ENCODE peak calls at places on chromosome 1, in six cellular contexts. J, E, S, D, G and P are unnamed samples.

GRCh38 chr1:158329807-158330206 is 1.5 kb downstream of the CD1B start:
- DNase-seq in J (peak; percentile 0), D (no peak), S (no peak), G (peak; percentile 0), E (peak; percentile 4), P (no peak)

GRCh38 chr1:99659755-99660210 is 13.9 kb downstream of the PALMD start:
- DNase-seq in J (peak; percentile 27), D (peak; percentile 24), G (peak; percentile 54), S (peak; percentile 36), E (peak; percentile 98), P (no peak)

GRCh38 chr1:108896160-108897150 is 19.7 kb downstream of the GPSM2 start:
- DNase-seq in D (no peak), S (no peak), J (no peak), G (no peak), E (no peak), P (no peak)

GRCh38 chr1:109792056-109792831 is 28.5 kb upstream of the EPS8L3 start:
- DNase-seq in D (peak; percentile 77), E (peak; percentile 52), J (peak; percentile 98), S (peak; percentile 62), G (peak; percentile 97), P (peak; percentile 88)

GRCh38 chr1:224198572-224198971 is 15.5 kb downstream of the DEGS1 start:
- DNase-seq in D (no peak), J (no peak), E (peak; percentile 56), G (no peak), S (no peak), P (no peak)

GRCh38 chr1:201552941-201553341 is 14.0 kb downstream of the NAV1 start:
- DNase-seq in E (peak; percentile 24), S (no peak), J (no peak), G (no peak), D (no peak), P (no peak)

GRCh38 chr1:47906009-47906432 is 91.2 kb downstream of the TRABD2B start:
- DNase-seq in S (no peak), D (no peak), E (peak; percentile 75), G (peak; percentile 3), J (peak; percentile 14), P (no peak)

GRCh38 chr1:151012684-151013471 is 4.6 kb downstream of the PRUNE1 start:
- DNase-seq in J (peak; percentile 75), S (no peak), G (peak; percentile 77), E (no peak), D (no peak), P (no peak)

GRCh38 chr1:43930168-43930948 is 3.2 kb upstream of the ARTN start:
- DNase-seq in E (no peak), S (no peak), G (no peak), J (no peak), D (no peak), P (no peak)

GRCh38 chr1:48831579-48831978 is 54.9 kb upstream of the BEND5 start:
- DNase-seq in D (no peak), E (no peak), G (no peak), J (no peak), S (no peak), P (no peak)

GRCh38 chr1:35046730-35047129 is 15.0 kb upstream of the ZMYM6 start:
- DNase-seq in G (no peak), J (no peak), E (peak; percentile 16), S (peak; percentile 54), D (no peak), P (no peak)
- H3K4me3 ChIP-seq in G (no peak overlapping the region), J (no peak overlapping the region), E (no peak overlapping the region), S (no peak overlapping the region), D (no peak overlapping the region), P (no peak overlapping the region)

GRCh38 chr1:170662561-170662971 is 1.4 kb upstream of the PRRX1 start:
- DNase-seq in E (no peak), S (no peak), J (peak; percentile 59), G (peak; percentile 62), D (no peak), P (no peak)

GRCh38 chr1:170663011-170663410 is 920 bp upstream of the PRRX1 start:
- DNase-seq in G (peak; percentile 67), S (no peak), E (no peak), D (no peak), J (peak; percentile 56), P (no peak)

GRCh38 chr1:170660874-170661645 is 2.9 kb upstream of the PRRX1 start:
- DNase-seq in S (no peak), J (peak; percentile 55), D (no peak), E (no peak), G (peak; percentile 39), P (no peak)

GRCh38 chr1:170660281-170660713 is 3.6 kb upstream of the PRRX1 start:
- DNase-seq in E (no peak), J (no peak), D (no peak), G (no peak), S (no peak), P (no peak)

DNA sequence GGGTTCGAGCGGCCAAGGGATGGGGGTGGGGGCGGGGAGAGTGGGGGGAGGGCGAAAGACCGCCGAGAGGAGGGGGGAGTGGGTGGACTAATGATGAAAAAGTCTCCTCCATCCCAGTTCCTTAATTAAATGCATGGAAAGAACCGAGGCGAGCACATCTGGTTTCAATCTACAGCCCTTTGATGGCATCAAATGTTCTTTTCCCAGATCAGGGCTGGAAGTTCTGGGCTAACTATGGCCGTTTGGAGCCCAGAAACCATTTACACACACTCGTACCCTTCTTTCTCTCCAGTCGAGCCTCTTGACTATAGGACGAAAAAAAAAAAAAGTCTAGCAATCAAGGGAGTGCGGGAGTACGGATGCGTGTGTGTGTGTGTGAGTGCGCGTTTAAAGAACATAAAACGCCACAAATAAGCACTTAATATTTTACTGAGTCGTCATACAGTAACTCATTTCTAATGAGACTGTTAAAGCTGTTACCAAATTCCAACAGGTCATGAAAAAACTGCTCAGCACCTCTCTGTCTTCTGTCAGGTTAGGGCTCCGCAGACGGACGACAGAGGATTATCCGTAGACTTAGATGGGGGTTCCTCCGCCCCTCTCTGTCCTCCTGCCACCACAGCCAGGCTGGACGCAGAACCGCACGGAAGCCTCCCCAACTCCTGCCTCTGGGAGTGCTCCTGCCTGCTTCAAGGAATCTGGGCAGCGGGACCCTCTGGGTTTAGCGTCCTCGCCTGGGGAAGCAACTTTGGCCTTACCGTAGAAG is 2.1 kb upstream of the PRRX1 start:
- DNase-seq in D (no peak), S (no peak), J (peak; percentile 64), E (no peak), G (peak; percentile 67), P (no peak)
- H3K4me3 ChIP-seq in D (peak overlapping the region; percentile 95), S (peak overlapping the region; percentile 96), J (peak overlapping the region; percentile 10), E (peak overlapping the region; percentile 46), G (peak overlapping the region; percentile 89), P (peak overlapping the region; percentile 87)

GRCh38 chr1:15703562-15703961 is 19.4 kb downstream of the PLEKHM2 start:
- DNase-seq in S (peak; percentile 59), E (peak; percentile 79), G (peak; percentile 96), D (peak; percentile 66), J (peak; percentile 93), P (peak; percentile 78)
- H3K4me3 ChIP-seq in S (peak overlapping the region; percentile 6), E (no peak overlapping the region), G (peak overlapping the region; percentile 8), D (peak overlapping the region; percentile 25), J (no peak overlapping the region), P (no peak overlapping the region)

DNA sequence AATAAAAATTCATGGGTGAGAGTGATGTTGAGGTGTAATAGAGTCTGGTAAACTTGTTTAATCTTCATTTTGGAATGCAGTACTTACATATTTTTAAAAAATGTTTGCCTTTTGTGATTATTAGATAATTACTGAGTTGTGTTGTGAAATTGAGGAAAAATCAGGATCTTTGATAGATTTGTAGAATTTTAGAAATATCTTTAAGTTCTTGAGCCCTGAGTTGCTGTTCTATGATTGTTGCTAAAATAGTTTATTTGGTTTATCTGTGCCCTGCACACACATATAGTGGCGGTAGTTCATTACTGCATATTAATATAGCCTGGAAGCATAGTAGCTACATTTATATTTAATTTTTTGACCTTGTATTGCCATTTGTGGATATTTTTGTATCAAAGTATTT is 1.6 kb downstream of the B3GALT2 start:
- DNase-seq in J (no peak), G (no peak), E (no peak), D (no peak), S (no peak), P (no peak)
- H3K4me3 ChIP-seq in J (peak overlapping the region; percentile 12), G (no peak overlapping the region), E (no peak overlapping the region), D (peak overlapping the region; percentile 45), S (no peak overlapping the region), P (peak overlapping the region; percentile 33)